ENCODE peak calls at places on chromosomes 12 and 14, in nine cellular contexts. One of them, this sample, is unnamed.
A peak's percentile ranks its signal among the peaks of the same experiment; 100 is the strongest.

GRCh38 chr14:90336985-90337384 is 5.2 kb upstream of the NRDE2 start:
- DNase-seq in sigmoid colon: no peak
- DNase-seq in cardiac muscle cell: no peak
- DNase-seq in SK-N-SH: no peak
- DNase-seq in body of pancreas: no peak
- DNase-seq in osteoblast: no peak
- DNase-seq in left ventricle myocardium inferior: no peak
- DNase-seq in stomach: no peak
- DNase-seq in tibial nerve: no peak
- DNase-seq in this sample: no peak

GRCh38 chr12:120397827-120398563 is 29.0 kb upstream of the MSI1 start:
- DNase-seq in sigmoid colon: no peak
- DNase-seq in cardiac muscle cell: no peak
- DNase-seq in SK-N-SH: no peak
- DNase-seq in body of pancreas: no peak
- DNase-seq in osteoblast: no peak
- DNase-seq in left ventricle myocardium inferior: no peak
- DNase-seq in stomach: peak; percentile 35
- DNase-seq in tibial nerve: no peak
- DNase-seq in this sample: no peak

GRCh38 chr12:34218193-34219045 is 196.1 kb downstream of the ALG10 start:
- DNase-seq in sigmoid colon: no peak
- DNase-seq in cardiac muscle cell: peak; percentile 45
- DNase-seq in SK-N-SH: peak; percentile 77
- DNase-seq in body of pancreas: peak; percentile 78
- DNase-seq in osteoblast: peak; percentile 84
- DNase-seq in left ventricle myocardium inferior: peak; percentile 44
- DNase-seq in stomach: peak; percentile 67
- DNase-seq in tibial nerve: peak; percentile 75
- DNase-seq in this sample: peak; percentile 79

GRCh38 chr12:6927379-6927991 is at the start of gene ATN1:
- DNase-seq in sigmoid colon: peak; percentile 97
- DNase-seq in cardiac muscle cell: peak; percentile 92
- DNase-seq in SK-N-SH: peak; percentile 91
- DNase-seq in body of pancreas: peak; percentile 71
- DNase-seq in osteoblast: peak; percentile 97
- DNase-seq in left ventricle myocardium inferior: peak; percentile 86
- DNase-seq in stomach: peak; percentile 68
- DNase-seq in tibial nerve: peak; percentile 78
- DNase-seq in this sample: peak; percentile 87

GRCh38 chr12:42696424-42697149 is 107.0 kb upstream of the PRICKLE1 start:
- DNase-seq in sigmoid colon: peak; percentile 95
- DNase-seq in cardiac muscle cell: peak; percentile 97
- DNase-seq in SK-N-SH: no peak
- DNase-seq in body of pancreas: peak; percentile 27
- DNase-seq in osteoblast: no peak
- DNase-seq in left ventricle myocardium inferior: peak; percentile 76
- DNase-seq in stomach: peak; percentile 47
- DNase-seq in tibial nerve: peak; percentile 94
- DNase-seq in this sample: no peak

GRCh38 chr14:90451443-90451842 is 54.6 kb downstream of the CALM1 start:
- DNase-seq in sigmoid colon: no peak
- DNase-seq in cardiac muscle cell: no peak
- DNase-seq in SK-N-SH: peak; percentile 38
- DNase-seq in body of pancreas: no peak
- DNase-seq in osteoblast: no peak
- DNase-seq in left ventricle myocardium inferior: no peak
- DNase-seq in stomach: no peak
- DNase-seq in tibial nerve: no peak
- DNase-seq in this sample: no peak

GRCh38 chr12:7588703-7589329 is 76.9 kb downstream of the APOBEC1 start:
- DNase-seq in sigmoid colon: no peak
- DNase-seq in cardiac muscle cell: peak; percentile 31
- DNase-seq in SK-N-SH: peak; percentile 27
- DNase-seq in body of pancreas: peak; percentile 69
- DNase-seq in osteoblast: peak; percentile 90
- DNase-seq in left ventricle myocardium inferior: no peak
- DNase-seq in stomach: peak; percentile 54
- DNase-seq in tibial nerve: peak; percentile 86
- DNase-seq in this sample: peak; percentile 60

GRCh38 chr12:54478270-54478669 is 4.9 kb upstream of the GTSF1 start:
- DNase-seq in sigmoid colon: no peak
- DNase-seq in cardiac muscle cell: no peak
- DNase-seq in SK-N-SH: no peak
- DNase-seq in body of pancreas: no peak
- DNase-seq in osteoblast: no peak
- DNase-seq in left ventricle myocardium inferior: no peak
- DNase-seq in stomach: no peak
- DNase-seq in tibial nerve: no peak
- DNase-seq in this sample: no peak

GRCh38 chr12:49969027-49969426 is 3.7 kb upstream of the AQP6 start:
- DNase-seq in sigmoid colon: peak; percentile 62
- DNase-seq in cardiac muscle cell: no peak
- DNase-seq in SK-N-SH: peak; percentile 6
- DNase-seq in body of pancreas: no peak
- DNase-seq in osteoblast: peak; percentile 34
- DNase-seq in left ventricle myocardium inferior: no peak
- DNase-seq in stomach: no peak
- DNase-seq in tibial nerve: no peak
- DNase-seq in this sample: peak; percentile 27

GRCh38 chr12:47995976-47996375 is 8.3 kb downstream of the COL2A1 start:
- DNase-seq in sigmoid colon: no peak
- DNase-seq in cardiac muscle cell: peak; percentile 90
- DNase-seq in SK-N-SH: no peak
- DNase-seq in body of pancreas: no peak
- DNase-seq in osteoblast: peak; percentile 74
- DNase-seq in left ventricle myocardium inferior: no peak
- DNase-seq in stomach: peak; percentile 65
- DNase-seq in tibial nerve: no peak
- DNase-seq in this sample: no peak

GRCh38 chr12:107359382-107359781 is 266.0 kb upstream of the CRY1 start:
- DNase-seq in sigmoid colon: no peak
- DNase-seq in cardiac muscle cell: peak; percentile 1
- DNase-seq in SK-N-SH: no peak
- DNase-seq in body of pancreas: no peak
- DNase-seq in osteoblast: no peak
- DNase-seq in left ventricle myocardium inferior: no peak
- DNase-seq in stomach: no peak
- DNase-seq in tibial nerve: no peak
- DNase-seq in this sample: no peak

GRCh38 chr14:92902726-92903125 is 20.2 kb upstream of the CHGA start:
- DNase-seq in sigmoid colon: no peak
- DNase-seq in cardiac muscle cell: no peak
- DNase-seq in SK-N-SH: no peak
- DNase-seq in body of pancreas: no peak
- DNase-seq in osteoblast: no peak
- DNase-seq in left ventricle myocardium inferior: no peak
- DNase-seq in stomach: no peak
- DNase-seq in tibial nerve: no peak
- DNase-seq in this sample: no peak

GRCh38 chr14:77199590-77199989 is 18.0 kb downstream of the TMEM63C start:
- DNase-seq in sigmoid colon: no peak
- DNase-seq in cardiac muscle cell: no peak
- DNase-seq in SK-N-SH: no peak
- DNase-seq in body of pancreas: no peak
- DNase-seq in osteoblast: no peak
- DNase-seq in left ventricle myocardium inferior: no peak
- DNase-seq in stomach: no peak
- DNase-seq in tibial nerve: no peak
- DNase-seq in this sample: no peak

GRCh38 chr12:57813971-57814771 is 4.4 kb downstream of the AVIL start:
- DNase-seq in sigmoid colon: no peak
- DNase-seq in cardiac muscle cell: peak; percentile 91
- DNase-seq in SK-N-SH: peak; percentile 27
- DNase-seq in body of pancreas: no peak
- DNase-seq in osteoblast: no peak
- DNase-seq in left ventricle myocardium inferior: no peak
- DNase-seq in stomach: no peak
- DNase-seq in tibial nerve: no peak
- DNase-seq in this sample: no peak

GRCh38 chr12:53287741-53288216 is 7.6 kb upstream of the PFDN5 start:
- DNase-seq in sigmoid colon: peak; percentile 81
- DNase-seq in cardiac muscle cell: peak; percentile 68
- DNase-seq in SK-N-SH: peak; percentile 72
- DNase-seq in body of pancreas: peak; percentile 77
- DNase-seq in osteoblast: peak; percentile 91
- DNase-seq in left ventricle myocardium inferior: peak; percentile 67
- DNase-seq in stomach: peak; percentile 74
- DNase-seq in tibial nerve: peak; percentile 82
- DNase-seq in this sample: peak; percentile 65

GRCh38 chr12:2868986-2869385 is 8.0 kb downstream of the FOXM1 start:
- DNase-seq in sigmoid colon: no peak
- DNase-seq in cardiac muscle cell: no peak
- DNase-seq in SK-N-SH: no peak
- DNase-seq in body of pancreas: no peak
- DNase-seq in osteoblast: peak; percentile 87
- DNase-seq in left ventricle myocardium inferior: no peak
- DNase-seq in stomach: no peak
- DNase-seq in tibial nerve: no peak
- DNase-seq in this sample: no peak

GRCh38 chr12:52156757-52157565 is 34.9 kb downstream of the KRT80 start:
- DNase-seq in sigmoid colon: peak; percentile 84
- DNase-seq in cardiac muscle cell: peak; percentile 66
- DNase-seq in SK-N-SH: peak; percentile 92
- DNase-seq in body of pancreas: peak; percentile 86
- DNase-seq in osteoblast: peak; percentile 93
- DNase-seq in left ventricle myocardium inferior: peak; percentile 69
- DNase-seq in stomach: peak; percentile 85
- DNase-seq in tibial nerve: peak; percentile 84
- DNase-seq in this sample: peak; percentile 88

GRCh38 chr12:132566551-132567131 is 43.7 kb downstream of the LRCOL1 start:
- DNase-seq in sigmoid colon: no peak
- DNase-seq in cardiac muscle cell: no peak
- DNase-seq in SK-N-SH: no peak
- DNase-seq in body of pancreas: no peak
- DNase-seq in osteoblast: no peak
- DNase-seq in left ventricle myocardium inferior: no peak
- DNase-seq in stomach: no peak
- DNase-seq in tibial nerve: no peak
- DNase-seq in this sample: no peak

GRCh38 chr12:10720974-10721565 is 2.1 kb downstream of the YBX3 start:
- DNase-seq in sigmoid colon: no peak
- DNase-seq in cardiac muscle cell: peak; percentile 6
- DNase-seq in SK-N-SH: no peak
- DNase-seq in body of pancreas: no peak
- DNase-seq in osteoblast: peak; percentile 55
- DNase-seq in left ventricle myocardium inferior: no peak
- DNase-seq in stomach: no peak
- DNase-seq in tibial nerve: no peak
- DNase-seq in this sample: no peak

DNA sequence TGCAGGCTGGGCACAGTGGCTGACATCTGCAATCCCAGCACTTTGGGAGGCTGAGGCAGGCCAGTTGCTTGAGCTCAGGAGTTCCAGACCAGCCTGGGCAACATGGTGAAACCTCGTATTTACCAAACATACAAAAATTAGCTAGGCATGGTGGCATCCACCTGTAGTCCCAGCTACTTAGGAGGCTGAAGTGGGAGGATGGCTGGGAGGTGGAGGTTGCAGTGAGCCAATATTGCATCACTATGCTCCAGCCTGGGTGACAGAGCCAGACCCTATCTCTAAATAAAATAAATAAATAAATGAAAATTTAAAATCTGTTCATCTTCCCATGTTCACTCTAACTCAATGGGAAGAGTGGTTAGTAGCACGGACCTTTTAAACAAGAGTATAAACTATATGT is 71.2 kb downstream of the ELK3 start:
- DNase-seq in sigmoid colon: no peak
- DNase-seq in cardiac muscle cell: no peak
- DNase-seq in SK-N-SH: no peak
- DNase-seq in body of pancreas: no peak
- DNase-seq in osteoblast: no peak
- DNase-seq in left ventricle myocardium inferior: no peak
- DNase-seq in stomach: no peak
- DNase-seq in tibial nerve: no peak
- DNase-seq in this sample: no peak
- H3K4me3 ChIP-seq in sigmoid colon: no peak overlapping the region
- H3K4me3 ChIP-seq in cardiac muscle cell: no peak overlapping the region
- H3K4me3 ChIP-seq in SK-N-SH: no peak overlapping the region
- H3K4me3 ChIP-seq in body of pancreas: no peak overlapping the region
- H3K4me3 ChIP-seq in osteoblast: no peak overlapping the region
- H3K4me3 ChIP-seq in left ventricle myocardium inferior: no peak overlapping the region
- H3K4me3 ChIP-seq in stomach: no peak overlapping the region
- H3K4me3 ChIP-seq in tibial nerve: no peak overlapping the region
- H3K4me3 ChIP-seq in this sample: no peak overlapping the region

GRCh38 chr14:44940944-44941343 is 20.8 kb downstream of the KLHL28 start:
- DNase-seq in sigmoid colon: no peak
- DNase-seq in cardiac muscle cell: no peak
- DNase-seq in SK-N-SH: no peak
- DNase-seq in body of pancreas: no peak
- DNase-seq in osteoblast: no peak
- DNase-seq in left ventricle myocardium inferior: no peak
- DNase-seq in stomach: no peak
- DNase-seq in tibial nerve: no peak
- DNase-seq in this sample: no peak
- H3K36me3 ChIP-seq in sigmoid colon: peaks cover 43% of the 10 kb centered on the region
- H3K36me3 ChIP-seq in cardiac muscle cell: peaks cover 11% of the 10 kb centered on the region
- H3K36me3 ChIP-seq in SK-N-SH: peaks cover 14% of the 10 kb centered on the region
- H3K36me3 ChIP-seq in body of pancreas: peaks cover 7% of the 10 kb centered on the region
- H3K36me3 ChIP-seq in osteoblast: peaks cover 18% of the 10 kb centered on the region
- H3K36me3 ChIP-seq in left ventricle myocardium inferior: peaks cover 68% of the 10 kb centered on the region
- H3K36me3 ChIP-seq in stomach: peaks cover 17% of the 10 kb centered on the region
- H3K36me3 ChIP-seq in tibial nerve: peaks cover 4% of the 10 kb centered on the region
- H3K36me3 ChIP-seq in this sample: no peaks in the 10 kb centered on the region

GRCh38 chr14:21846227-21846885 is 172.7 kb upstream of the OR4E1 start:
- DNase-seq in sigmoid colon: no peak
- DNase-seq in cardiac muscle cell: peak; percentile 17
- DNase-seq in SK-N-SH: peak; percentile 6
- DNase-seq in body of pancreas: peak; percentile 19
- DNase-seq in osteoblast: no peak
- DNase-seq in left ventricle myocardium inferior: no peak
- DNase-seq in stomach: peak; percentile 40
- DNase-seq in tibial nerve: peak; percentile 23
- DNase-seq in this sample: peak; percentile 66

DNA sequence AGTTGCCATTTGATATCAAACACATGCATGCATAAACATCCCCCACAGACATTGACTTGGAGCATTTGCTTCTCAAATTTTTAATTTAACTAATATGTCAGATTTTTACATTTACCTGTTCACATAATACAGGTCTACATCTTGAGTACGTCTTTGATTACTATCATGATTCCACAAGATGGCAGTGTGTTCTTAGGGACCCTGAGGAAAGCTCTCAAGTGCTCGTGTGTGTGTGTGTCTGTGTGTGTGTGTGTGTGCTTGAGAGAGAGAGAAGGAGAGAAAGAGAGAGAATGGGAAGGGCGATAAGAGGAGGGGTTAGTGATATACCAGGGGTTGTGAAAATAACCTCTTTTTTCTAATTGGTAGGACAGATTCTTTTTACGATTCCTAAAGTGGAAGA is 167.1 kb upstream of the OR4E1 start:
- DNase-seq in sigmoid colon: no peak
- DNase-seq in cardiac muscle cell: no peak
- DNase-seq in SK-N-SH: no peak
- DNase-seq in body of pancreas: no peak
- DNase-seq in osteoblast: no peak
- DNase-seq in left ventricle myocardium inferior: no peak
- DNase-seq in stomach: no peak
- DNase-seq in tibial nerve: no peak
- DNase-seq in this sample: no peak
- TF ChIP-seq CTCF in sigmoid colon: no peak
- TF ChIP-seq CTCF in cardiac muscle cell: no peak
- TF ChIP-seq CTCF in SK-N-SH: no peak
- TF ChIP-seq CTCF in body of pancreas: no peak
- TF ChIP-seq CTCF in osteoblast: no peak
- TF ChIP-seq CTCF in left ventricle myocardium inferior: no peak
- TF ChIP-seq CTCF in stomach: no peak
- TF ChIP-seq CTCF in tibial nerve: no peak
- TF ChIP-seq CTCF in this sample: no peak

GRCh38 chr12:55706840-55707671 is 648 bp downstream of the ITGA7 start:
- DNase-seq in sigmoid colon: no peak
- DNase-seq in cardiac muscle cell: no peak
- DNase-seq in SK-N-SH: no peak
- DNase-seq in body of pancreas: no peak
- DNase-seq in osteoblast: peak; percentile 88
- DNase-seq in left ventricle myocardium inferior: no peak
- DNase-seq in stomach: no peak
- DNase-seq in tibial nerve: no peak
- DNase-seq in this sample: peak; percentile 35
- H3K4me3 ChIP-seq in sigmoid colon: peak overlapping the region; percentile 75
- H3K4me3 ChIP-seq in cardiac muscle cell: peak overlapping the region; percentile 82
- H3K4me3 ChIP-seq in SK-N-SH: peak overlapping the region; percentile 69
- H3K4me3 ChIP-seq in body of pancreas: peak overlapping the region; percentile 34
- H3K4me3 ChIP-seq in osteoblast: peak overlapping the region; percentile 73
- H3K4me3 ChIP-seq in left ventricle myocardium inferior: peak overlapping the region; percentile 80
- H3K4me3 ChIP-seq in stomach: peak overlapping the region; percentile 68
- H3K4me3 ChIP-seq in tibial nerve: peak overlapping the region; percentile 56
- H3K4me3 ChIP-seq in this sample: peak overlapping the region; percentile 78

This sample was measured in Caco-2.